ENCODE peak calls at places on chromosomes 1 and 21, in eight cellular contexts. T, A, C, Z, N, R, U and Q are unnamed samples.

GRCh38 chr1:17790383-17791054 is 35.4 kb downstream of the ACTL8 start:
- DNase-seq in C (no peak), T (peak; percentile 26), R (no peak), A (no peak), N (no peak), Z (no peak), U (no peak), Q (no peak)

GRCh38 chr1:23282967-23283366 is 61.1 kb downstream of the HNRNPR start:
- DNase-seq in C (no peak), R (no peak), N (no peak), A (no peak), U (no peak), Z (no peak), T (no peak), Q (no peak)

GRCh38 chr1:30041741-30042437 is 681.5 kb downstream of the MATN1 start:
- DNase-seq in C (no peak), Z (no peak), T (no peak), R (no peak), A (no peak), N (no peak), U (no peak), Q (no peak)

GRCh38 chr1:50279622-50280320 is 143.5 kb downstream of the DMRTA2 start:
- DNase-seq in N (peak; percentile 20), T (peak; percentile 31), C (peak; percentile 39), Z (no peak), R (no peak), U (no peak), A (peak; percentile 93), Q (no peak)

GRCh38 chr1:40818264-40818961 is 34.8 kb downstream of the KCNQ4 start:
- DNase-seq in Z (peak; percentile 63), T (peak; percentile 92), A (peak; percentile 92), U (peak; percentile 84), R (peak; percentile 94), C (peak; percentile 87), N (peak; percentile 59), Q (peak; percentile 62)

GRCh38 chr1:156581661-156582387 is 2.3 kb downstream of the TTC24 start:
- DNase-seq in C (no peak), Z (no peak), T (no peak), A (no peak), U (peak; percentile 61), R (no peak), N (no peak), Q (no peak)

GRCh38 chr21:29192999-29193563 is 62.6 kb downstream of the MAP3K7CL start:
- DNase-seq in A (peak; percentile 29), Z (peak; percentile 21), R (no peak), C (peak; percentile 76), N (peak; percentile 30), U (no peak), T (no peak), Q (no peak)

GRCh38 chr21:43731476-43731875 is 12.5 kb downstream of the PDXK start:
- DNase-seq in N (no peak), Z (no peak), T (no peak), R (no peak), U (no peak), C (no peak), A (no peak), Q (no peak)

GRCh38 chr1:31755850-31756492 is 8.2 kb downstream of the ADGRB2 start:
- DNase-seq in R (no peak), Z (no peak), N (no peak), U (no peak), A (no peak), C (peak; percentile 53), T (no peak), Q (no peak)

GRCh38 chr1:18955442-18956188 is 861 bp downstream of the IFFO2 start:
- DNase-seq in Z (peak; percentile 40), C (no peak), N (no peak), T (peak; percentile 74), R (peak; percentile 87), A (peak; percentile 57), U (no peak), Q (no peak)

GRCh38 chr1:96355961-96356360 is 365.6 kb upstream of the PTBP2 start:
- DNase-seq in C (no peak), A (no peak), R (no peak), Z (no peak), T (no peak), U (no peak), N (no peak), Q (no peak)

GRCh38 chr1:233946724-233947123 is 42.2 kb downstream of the SLC35F3 start:
- DNase-seq in Z (no peak), R (no peak), N (no peak), C (no peak), T (no peak), U (no peak), A (no peak), Q (no peak)

GRCh38 chr1:8113257-8114220 is 87.4 kb upstream of the ERRFI1 start:
- DNase-seq in T (no peak), C (no peak), A (no peak), R (no peak), Z (no peak), N (no peak), U (no peak), Q (no peak)

GRCh38 chr1:227335587-227336020 is 17.3 kb upstream of the CDC42BPA start:
- DNase-seq in U (no peak), T (no peak), N (no peak), C (no peak), R (no peak), Z (no peak), A (no peak), Q (no peak)

GRCh38 chr1:180098242-180098995 is 56.2 kb upstream of the QSOX1 start:
- DNase-seq in A (peak; percentile 24), Z (no peak), T (no peak), C (no peak), R (no peak), U (no peak), N (no peak), Q (no peak)

GRCh38 chr1:76425843-76426145 is 351.2 kb downstream of the ST6GALNAC3 start:
- DNase-seq in R (no peak), Z (no peak), C (no peak), U (no peak), T (no peak), A (no peak), N (no peak), Q (no peak)

GRCh38 chr1:200409203-200409760 is 554 bp downstream of the ZNF281 start:
- DNase-seq in T (peak; percentile 39), N (peak; percentile 30), A (peak; percentile 64), U (peak; percentile 83), R (peak; percentile 84), Z (peak; percentile 41), C (peak; percentile 36), Q (no peak)

GRCh38 chr1:33302325-33302724 is 18.6 kb downstream of the A3GALT2 start:
- DNase-seq in U (no peak), R (peak; percentile 47), T (no peak), A (no peak), N (no peak), C (no peak), Z (no peak), Q (no peak)

GRCh38 chr1:227996187-227996950 is 10.4 kb upstream of the WNT3A start:
- DNase-seq in A (no peak), U (no peak), T (no peak), N (no peak), Z (no peak), C (no peak), R (no peak), Q (no peak)

GRCh38 chr1:205337481-205337880 is 15.9 kb upstream of the NUAK2 start:
- DNase-seq in Z (no peak), A (no peak), C (no peak), T (no peak), U (no peak), R (no peak), N (no peak), Q (no peak)

GRCh38 chr1:118556936-118557335 is 371.9 kb upstream of the SPAG17 start:
- DNase-seq in R (no peak), C (peak; percentile 40), Z (no peak), A (peak; percentile 30), U (no peak), N (no peak), T (no peak), Q (no peak)

GRCh38 chr1:116325922-116326321 is 47.1 kb upstream of the ATP1A1 start:
- DNase-seq in R (no peak), Z (no peak), U (no peak), T (no peak), C (no peak), N (no peak), A (peak; percentile 37), Q (no peak)

GRCh38 chr1:9225411-9225785 is 9.2 kb upstream of the H6PD start:
- DNase-seq in C (no peak), A (no peak), N (no peak), Z (no peak), T (no peak), U (no peak), R (no peak), Q (no peak)

GRCh38 chr1:87135313-87135712 is 193.4 kb upstream of the LMO4 start:
- DNase-seq in N (no peak), T (no peak), R (no peak), C (no peak), A (no peak), Z (no peak), U (no peak), Q (no peak)

GRCh38 chr1:84504580-84505021 is 1.6 kb upstream of the SPATA1 start:
- DNase-seq in N (no peak), T (peak; percentile 12), Z (no peak), A (peak; percentile 34), R (no peak), U (no peak), C (no peak), Q (no peak)

GRCh38 chr1:150804671-150805070 is 3.4 kb downstream of the CTSK start:
- DNase-seq in A (no peak), Z (no peak), N (no peak), R (no peak), U (no peak), T (no peak), C (no peak), Q (no peak)

GRCh38 chr1:209590405-209590804 is 6.9 kb downstream of the CAMK1G start:
- DNase-seq in Z (no peak), R (no peak), N (no peak), C (peak; percentile 51), A (peak; percentile 68), U (no peak), T (peak; percentile 67), Q (no peak)

GRCh38 chr1:91876751-91877573 is 9.0 kb downstream of the TGFBR3 start:
- DNase-seq in A (no peak), Z (no peak), U (no peak), R (no peak), T (no peak), N (no peak), C (no peak), Q (no peak)

GRCh38 chr1:226520640-226521355 is 27.8 kb upstream of the STUM start:
- DNase-seq in N (no peak), C (peak; percentile 12), R (no peak), U (no peak), A (no peak), T (peak; percentile 9), Z (no peak), Q (no peak)

GRCh38 chr1:205714906-205715246 is 34.6 kb upstream of the SLC45A3 start:
- DNase-seq in T (no peak), U (no peak), C (no peak), N (no peak), A (no peak), Z (no peak), R (no peak), Q (no peak)

GRCh38 chr1:40658895-40659648 is 6.4 kb downstream of the RIMS3 start:
- DNase-seq in T (no peak), U (no peak), Z (no peak), C (peak; percentile 46), N (no peak), A (no peak), R (no peak), Q (no peak)

GRCh38 chr1:213684454-213684853 is 303.3 kb upstream of the PROX1 start:
- DNase-seq in U (no peak), R (no peak), C (peak; percentile 7), N (no peak), A (no peak), Z (no peak), T (no peak), Q (no peak)